ENCODE peak calls at places on chromosomes 4 and X, in four cellular contexts. P, W, Z and A are unnamed samples.
A peak's percentile ranks its signal among the peaks of the same experiment; 100 is the strongest.

GRCh38 chrX:87409113-87409841 is 108.3 kb upstream of the KLHL4 start:
- DNase-seq in P (peak; percentile 15), Z (no peak), W (peak; percentile 10), A (no peak)

GRCh38 chr4:60313616-60314015 is 886.5 kb upstream of the ADGRL3 start:
- DNase-seq in W (no peak), Z (no peak), P (no peak), A (no peak)

GRCh38 chrX:44042124-44042523 is 68.9 kb upstream of the NDP start:
- DNase-seq in P (no peak), W (no peak), Z (no peak), A (no peak)

GRCh38 chr4:26257850-26258249 is 63.0 kb upstream of the RBPJ start:
- DNase-seq in Z (no peak), P (no peak), W (no peak), A (no peak)

GRCh38 chr4:39729557-39729956 is 31.6 kb downstream of the UBE2K start:
- DNase-seq in Z (no peak), W (no peak), P (no peak), A (no peak)

GRCh38 chr4:174749091-174749490 is 80.0 kb downstream of the GLRA3 start:
- DNase-seq in P (no peak), W (no peak), Z (no peak), A (no peak)

GRCh38 chr4:109572154-109572553 is 12.1 kb downstream of the MCUB start:
- DNase-seq in W (no peak), P (no peak), Z (no peak), A (no peak)

GRCh38 chr4:17619416-17620105 is 5.1 kb downstream of the MED28 start:
- DNase-seq in W (no peak), P (no peak), Z (no peak), A (no peak)

GRCh38 chr4:52554606-52555355 is 104.3 kb downstream of the USP46 start:
- DNase-seq in W (no peak), P (no peak), Z (no peak), A (no peak)

GRCh38 chr4:88219099-88219498 is 60.7 kb upstream of the ABCG2 start:
- DNase-seq in Z (peak; percentile 44), W (peak; percentile 30), P (peak; percentile 30), A (peak; percentile 28)

GRCh38 chrX:78102100-78102499 is 1.9 kb upstream of the PGK1 start:
- DNase-seq in Z (no peak), P (no peak), W (no peak), A (no peak)

GRCh38 chrX:66163849-66164401 is at the start of gene HEPH:
- DNase-seq in P (no peak), W (peak; percentile 54), Z (no peak), A (no peak)

GRCh38 chrX:52865328-52865980 is 2.4 kb downstream of the XAGE3 start:
- DNase-seq in P (no peak), Z (no peak), W (no peak), A (no peak)

GRCh38 chr4:85776091-85776490 is 301.1 kb downstream of the ARHGAP24 start:
- DNase-seq in W (no peak), P (no peak), Z (no peak), A (no peak)

GRCh38 chrX:9942086-9942485 is 25.1 kb upstream of the CLDN34 start:
- DNase-seq in P (no peak), W (no peak), Z (no peak), A (no peak)

GRCh38 chrX:9943420-9943819 is 23.7 kb upstream of the CLDN34 start:
- DNase-seq in P (no peak), W (no peak), Z (no peak), A (no peak)

GRCh38 chrX:9938516-9938915 is 28.6 kb upstream of the CLDN34 start:
- DNase-seq in Z (no peak), P (no peak), W (no peak), A (no peak)

GRCh38 chrX:9935436-9935835 is 31.7 kb upstream of the CLDN34 start:
- DNase-seq in Z (no peak), W (no peak), P (no peak), A (no peak)

GRCh38 chrX:9940397-9940796 is 26.8 kb upstream of the CLDN34 start:
- DNase-seq in Z (no peak), W (no peak), P (no peak), A (no peak)
- TF ChIP-seq ELF1 in Z (no peak), W (no peak), P (no peak), A (no peak)

DNA sequence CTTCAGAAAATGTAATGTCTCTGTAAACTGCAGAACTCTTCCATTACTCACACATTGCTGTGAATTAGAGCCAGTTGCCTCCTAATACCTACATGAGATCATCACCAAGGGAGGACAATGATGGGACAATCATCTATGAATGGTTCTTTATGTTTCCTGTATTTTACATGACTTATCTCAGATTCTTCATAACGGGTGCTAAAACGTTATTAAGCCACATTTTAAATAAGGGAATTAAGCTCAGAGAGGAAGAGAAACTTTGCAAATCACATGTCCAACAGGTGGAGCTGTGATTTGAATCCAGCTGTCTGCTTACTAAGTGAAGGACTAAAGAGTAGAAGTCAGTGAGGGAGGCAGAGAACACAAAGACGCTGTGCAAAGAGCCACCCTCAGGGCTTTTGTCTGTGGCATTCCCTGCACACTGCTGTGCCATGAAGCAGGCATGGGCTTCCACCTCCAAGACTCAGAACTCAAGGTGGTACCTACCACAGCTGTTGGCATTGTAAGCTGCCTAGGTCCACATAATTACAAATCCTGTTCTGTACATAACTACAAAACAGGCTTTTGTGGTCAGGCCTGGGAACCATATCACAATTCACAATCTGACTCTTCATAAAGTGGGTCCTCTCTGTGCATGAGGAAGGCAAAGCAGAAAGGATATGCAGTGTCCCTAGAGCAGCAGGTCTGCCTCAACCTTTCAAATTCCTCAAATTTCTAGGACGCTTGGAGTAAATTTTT is 12.8 kb downstream of the TBC1D9 start:
- DNase-seq in P (peak; percentile 51), Z (peak; percentile 12), W (no peak), A (no peak)
- TF ChIP-seq ELF1 in P (no peak), Z (no peak), W (no peak), A (no peak)

DNA sequence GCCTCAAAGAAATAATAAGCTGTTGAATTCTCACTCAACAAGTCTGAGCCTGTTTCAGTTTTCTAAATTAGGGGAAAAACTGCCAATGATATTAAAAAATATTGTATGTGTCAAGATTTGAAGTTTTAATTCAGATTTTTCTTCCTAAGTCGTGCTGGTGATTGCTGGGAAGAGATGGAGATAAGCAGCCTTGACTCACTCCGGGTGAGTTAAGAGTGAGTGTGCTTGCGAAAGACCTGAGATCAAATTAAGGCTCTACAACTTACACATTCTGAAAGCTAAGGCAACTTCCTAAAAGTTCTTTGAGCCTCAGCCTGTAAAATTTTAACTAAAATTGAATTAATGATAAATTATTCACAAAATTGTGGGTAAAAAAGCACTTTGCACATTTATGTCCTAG is 1441.2 kb downstream of the PCDH7 start:
- DNase-seq in W (no peak), P (no peak), Z (no peak), A (no peak)
- TF ChIP-seq ELF1 in W (no peak), P (no peak), Z (no peak), A (no peak)

DNA sequence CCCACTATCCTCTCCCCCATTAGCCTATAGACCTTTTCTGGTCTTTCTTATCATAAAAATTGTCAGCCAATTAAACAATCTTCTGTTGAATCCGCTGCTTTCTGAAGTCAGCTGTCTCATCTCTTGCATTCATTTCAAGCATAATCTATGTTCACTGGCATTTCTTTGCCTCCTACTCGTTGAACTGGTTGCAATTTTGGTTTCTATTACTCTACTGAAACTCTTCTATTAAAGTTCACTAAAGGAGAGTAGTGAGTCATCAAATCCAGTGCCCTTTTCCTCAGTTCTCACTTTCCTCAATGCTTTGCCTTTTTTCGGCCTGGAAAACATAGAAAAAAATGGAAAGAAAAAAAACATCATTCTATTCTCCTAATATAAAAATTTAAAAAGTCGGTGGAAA is 23.9 kb upstream of the CXCL13 start:
- DNase-seq in P (no peak), Z (no peak), W (no peak), A (no peak)
- TF ChIP-seq ELF1 in P (no peak), Z (no peak), W (no peak), A (no peak)

DNA sequence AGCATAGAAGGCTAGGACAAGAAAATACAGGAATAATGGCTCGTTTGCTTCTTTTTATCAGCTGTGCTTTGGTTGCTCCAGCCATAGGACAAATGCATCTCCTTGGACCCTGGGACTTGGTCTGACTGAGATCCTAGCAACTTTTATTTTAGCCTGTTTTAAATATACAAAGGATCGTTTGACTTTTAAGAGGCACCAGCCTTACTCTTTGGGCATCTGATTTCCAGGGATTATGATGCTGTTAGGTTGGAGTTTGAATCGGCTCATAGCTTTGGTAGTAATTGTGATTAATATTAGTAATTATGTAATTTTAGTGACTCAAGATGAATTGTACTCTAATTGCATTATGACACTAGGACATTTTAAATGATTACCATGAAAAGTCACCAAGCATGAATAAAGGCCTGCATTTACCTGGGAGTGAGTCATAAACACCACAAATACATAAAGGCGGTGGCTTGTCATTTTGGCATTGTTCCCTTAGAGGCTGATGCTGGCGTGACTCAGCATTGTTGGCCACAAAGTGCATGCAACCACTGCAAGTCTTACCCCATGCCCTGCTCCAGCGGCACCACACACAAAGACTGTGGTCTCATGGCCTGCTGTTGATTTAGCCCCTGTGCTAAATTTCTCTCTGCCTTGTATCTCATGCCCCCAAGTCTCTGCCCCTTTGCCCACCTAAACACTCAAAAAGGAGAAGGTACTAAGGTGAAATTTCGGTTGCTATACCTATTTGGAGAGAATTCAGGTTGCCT is 12.4 kb downstream of the GPAT3 start:
- DNase-seq in Z (no peak), P (peak; percentile 88), W (peak; percentile 77), A (peak; percentile 99)
- TF ChIP-seq ELF1 in Z (no peak), P (no peak), W (no peak), A (no peak)

DNA sequence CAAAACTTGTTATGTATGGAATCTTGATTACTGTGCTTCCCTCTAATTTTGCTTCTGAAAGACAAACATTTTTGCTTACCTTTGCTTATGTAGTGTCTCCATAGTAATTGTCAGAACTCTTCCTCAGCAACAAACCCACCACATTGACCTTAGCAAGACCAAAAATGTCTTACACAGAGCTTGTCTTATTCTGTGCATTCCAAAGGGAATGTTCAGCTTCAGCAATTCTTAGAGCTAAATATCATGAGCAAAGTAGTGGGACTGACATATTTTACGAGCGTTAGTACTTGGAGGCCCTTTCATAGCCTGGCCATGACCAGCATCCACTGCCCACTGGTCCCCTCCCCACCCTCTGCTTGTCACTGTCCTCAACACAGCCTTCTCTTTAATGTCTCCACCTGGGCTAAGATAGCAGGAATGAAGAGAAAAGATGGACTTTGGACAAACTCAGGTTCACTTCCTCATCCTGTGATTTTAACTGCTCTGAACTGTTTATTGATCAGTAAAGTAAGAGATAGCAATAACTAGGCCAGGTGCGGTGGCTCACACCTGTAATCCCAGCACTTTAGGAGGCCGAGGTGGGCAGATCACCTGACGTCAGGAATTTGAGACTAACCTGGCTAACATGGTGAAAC is 15.5 kb upstream of the SH3D19 start:
- DNase-seq in P (no peak), W (no peak), Z (no peak), A (no peak)
- TF ChIP-seq ELF1 in P (no peak), W (no peak), Z (no peak), A (no peak)